ENCODE peak calls at places on chromosomes 12 and 14, in seven cellular contexts. Z is stimulated activated naive B cell treated with anti-CD40 and anti-IgM and Interleukin-4, amounts not matched to agents 10 μg/mL and 1 μg/mL and 100 μg/mL, for 72 hours; V is substantia nigra; H is psoas muscle; N is hypothalamus; S is fibroblast of pulmonary artery; O is MCF 10A. K is an unnamed sample.

GRCh38 chr12:59004466-59004865 is 84.2 kb upstream of the LRIG3 start:
- DNase-seq in Z (no peak), V (no peak), H (no peak), N (no peak), S (no peak), O (no peak), K (no peak)

GRCh38 chr12:15837141-15837781 is 44.9 kb upstream of the STRAP start:
- DNase-seq in Z (no peak), V (no peak), H (no peak), N (no peak), S (peak; percentile 66), O (no peak), K (no peak)

GRCh38 chr14:34496679-34497513 is 34.9 kb upstream of the SPTSSA start:
- DNase-seq in Z (no peak), V (peak; percentile 17), H (peak; percentile 90), N (peak; percentile 32), S (peak; percentile 99), O (peak; percentile 99), K (peak; percentile 82)

GRCh38 chr14:99075771-99076370 is 196.1 kb downstream of the BCL11B start:
- DNase-seq in Z (no peak), V (no peak), H (no peak), N (no peak), S (no peak), O (peak; percentile 56), K (no peak)

GRCh38 chr12:40691913-40692616 is at the start of gene CNTN1:
- DNase-seq in Z (no peak), V (peak; percentile 17), H (peak; percentile 68), N (peak; percentile 67), S (peak; percentile 8), O (peak; percentile 20), K (peak; percentile 48)

GRCh38 chr14:31420013-31420318 is 384 bp downstream of the HEATR5A start:
- DNase-seq in Z (no peak), V (peak; percentile 42), H (peak; percentile 80), N (peak; percentile 26), S (no peak), O (peak; percentile 60), K (peak; percentile 15)

GRCh38 chr12:14828896-14829295 is 14.4 kb downstream of the ART4 start:
- DNase-seq in Z (no peak), V (no peak), H (no peak), N (no peak), S (no peak), O (no peak), K (no peak)

GRCh38 chr14:68535404-68536024 is 257.4 kb downstream of the ZFP36L1 start:
- DNase-seq in Z (no peak), V (no peak), H (no peak), N (no peak), S (peak; percentile 69), O (peak; percentile 60), K (no peak)

GRCh38 chr12:104863549-104863948 is 94.5 kb downstream of the SLC41A2 start:
- DNase-seq in Z (no peak), V (no peak), H (no peak), N (no peak), S (peak; percentile 50), O (no peak), K (no peak)

GRCh38 chr14:85811340-85811739 is 281.4 kb downstream of the FLRT2 start:
- DNase-seq in Z (no peak), V (no peak), H (no peak), N (no peak), S (no peak), O (peak; percentile 22), K (no peak)

GRCh38 chr14:59274991-59275391 is 86.5 kb downstream of the DAAM1 start:
- DNase-seq in Z (peak; percentile 21), V (no peak), H (no peak), N (no peak), S (no peak), O (peak; percentile 21), K (no peak)

GRCh38 chr12:22672951-22673350 is 48.0 kb downstream of the ETNK1 start:
- DNase-seq in Z (no peak), V (no peak), H (no peak), N (no peak), S (peak; percentile 48), O (peak; percentile 14), K (no peak)

GRCh38 chr12:89389755-89390661 is 37.7 kb upstream of the DUSP6 start:
- DNase-seq in Z (no peak), V (no peak), H (no peak), N (no peak), S (peak; percentile 87), O (no peak), K (no peak)

GRCh38 chr14:75273272-75274044 is 5.2 kb upstream of the FOS start:
- DNase-seq in Z (no peak), V (no peak), H (no peak), N (no peak), S (peak; percentile 91), O (no peak), K (no peak)

K was measured in tibial nerve.